ENCODE peak calls at places on chromosomes 13 and 19, in four cellular contexts. J is astrocyte of the spinal cord, P is kidney epithelial cell, U is brain microvascular endothelial cell. Q is an unnamed sample.

GRCh38 chr13:48629282-48629681 is 24.4 kb upstream of the CYSLTR2 start:
- DNase-seq in J (no peak), P (no peak), U (no peak), Q (no peak)

GRCh38 chr13:41405367-41405766 is 52.0 kb upstream of the RGCC start:
- DNase-seq in J (no peak), P (no peak), U (no peak), Q (no peak)

GRCh38 chr13:75181906-75182305 is 300.1 kb downstream of the TBC1D4 start:
- DNase-seq in J (peak; percentile 77), P (peak; percentile 42), U (peak; percentile 80), Q (peak; percentile 31)

GRCh38 chr19:4559569-4559968 is at the start of gene SEMA6B:
- DNase-seq in J (no peak), P (no peak), U (peak; percentile 9), Q (no peak)

GRCh38 chr13:21240586-21240985 is 64.1 kb downstream of the MRPL57 start:
- DNase-seq in J (peak; percentile 28), P (peak; percentile 59), U (peak; percentile 20), Q (peak; percentile 48)

GRCh38 chr13:38176664-38177063 is 173.0 kb upstream of the UFM1 start:
- DNase-seq in J (no peak), P (no peak), U (no peak), Q (no peak)

GRCh38 chr13:79307866-79308298 is 98.2 kb downstream of the RBM26 start:
- DNase-seq in J (peak; percentile 11), P (peak; percentile 2), U (peak; percentile 16), Q (no peak)

GRCh38 chr13:63842102-63842501 is 2426.5 kb upstream of the PCDH20 start:
- DNase-seq in J (no peak), P (no peak), U (no peak), Q (no peak)

GRCh38 chr19:10260141-10260584 is 8.1 kb downstream of the MRPL4 start:
- DNase-seq in J (no peak), P (no peak), U (no peak), Q (no peak)

GRCh38 chr13:27079421-27079958 is 92.1 kb downstream of the USP12 start:
- DNase-seq in J (peak; percentile 88), P (peak; percentile 81), U (peak; percentile 42), Q (peak; percentile 86)

GRCh38 chr13:26616126-26616525 is 58.6 kb downstream of the WASF3 start:
- DNase-seq in J (peak; percentile 61), P (no peak), U (no peak), Q (peak; percentile 35)

GRCh38 chr13:110405597-110406450 is 98.7 kb downstream of the COL4A2 start:
- DNase-seq in J (peak; percentile 88), P (no peak), U (no peak), Q (no peak)

GRCh38 chr13:60369242-60369641 is 27.8 kb upstream of the TDRD3 start:
- DNase-seq in J (no peak), P (no peak), U (no peak), Q (no peak)

GRCh38 chr19:5181331-5181730 is 159.3 kb downstream of the PTPRS start:
- DNase-seq in J (no peak), P (no peak), U (no peak), Q (no peak)

GRCh38 chr19:18939922-18940775 is 868 bp downstream of the HOMER3 start:
- DNase-seq in J (peak; percentile 67), P (peak; percentile 12), U (no peak), Q (no peak)

GRCh38 chr13:97133955-97134354 is 88.2 kb upstream of the MBNL2 start:
- DNase-seq in J (no peak), P (no peak), U (no peak), Q (no peak)

GRCh38 chr19:52662631-52663030 is 24.5 kb upstream of the ZNF83 start:
- DNase-seq in J (no peak), P (no peak), U (no peak), Q (no peak)

GRCh38 chr19:18674616-18675015 is 8.9 kb upstream of the CRTC1 start:
- DNase-seq in J (no peak), P (no peak), U (no peak), Q (no peak)

GRCh38 chr13:102724923-102725322 is 30.1 kb upstream of the METTL21C start:
- DNase-seq in J (peak; percentile 49), P (no peak), U (peak; percentile 54), Q (peak; percentile 54)

GRCh38 chr13:31236211-31236786 is 36.5 kb downstream of the B3GLCT start:
- DNase-seq in J (peak; percentile 54), P (peak; percentile 1), U (peak; percentile 42), Q (peak; percentile 35)

GRCh38 chr19:36460046-36460445 is 29.3 kb downstream of the ZNF566 start:
- DNase-seq in J (peak; percentile 5), P (no peak), U (no peak), Q (no peak)

GRCh38 chr13:21014666-21015170 is 46.7 kb downstream of the LATS2 start:
- DNase-seq in J (peak; percentile 83), P (peak; percentile 43), U (peak; percentile 69), Q (peak; percentile 32)

GRCh38 chr13:98050041-98050466 is 92.8 kb upstream of the FARP1 start:
- DNase-seq in J (peak; percentile 14), P (peak; percentile 23), U (peak; percentile 63), Q (no peak)

GRCh38 chr13:26653842-26654241 is 96.4 kb downstream of the WASF3 start:
- DNase-seq in J (no peak), P (no peak), U (no peak), Q (no peak)

GRCh38 chr13:49586717-49587116 is 1.4 kb upstream of the RCBTB1 start:
- DNase-seq in J (no peak), P (no peak), U (no peak), Q (no peak)

GRCh38 chr13:111474136-111475002 is 153.9 kb downstream of the TEX29 start:
- DNase-seq in J (peak; percentile 29), P (no peak), U (peak; percentile 38), Q (peak; percentile 11)

GRCh38 chr13:35554972-35555623 is 78.6 kb upstream of the MAB21L1 start:
- DNase-seq in J (no peak), P (no peak), U (no peak), Q (no peak)

GRCh38 chr13:51620165-51620983 is 36.1 kb downstream of the WDFY2 start:
- DNase-seq in J (no peak), P (no peak), U (no peak), Q (no peak)

GRCh38 chr19:8505680-8506401 is 3.4 kb upstream of the PRAM1 start:
- DNase-seq in J (peak; percentile 63), P (peak; percentile 19), U (peak; percentile 48), Q (no peak)

GRCh38 chr19:29446331-29446730 is 79.5 kb upstream of the VSTM2B start:
- DNase-seq in J (no peak), P (no peak), U (no peak), Q (no peak)

GRCh38 chr19:1503089-1503924 is 9.5 kb downstream of the ADAMTSL5 start:
- DNase-seq in J (no peak), P (no peak), U (peak; percentile 14), Q (no peak)

GRCh38 chr19:38389101-38389925 is 816 bp downstream of the SPRED3 start:
- DNase-seq in J (peak; percentile 84), P (peak; percentile 48), U (peak; percentile 72), Q (no peak)

GRCh38 chr19:17555480-17555928 is at the start of gene COLGALT1:
- DNase-seq in J (peak; percentile 98), P (peak; percentile 81), U (peak; percentile 95), Q (peak; percentile 73)

GRCh38 chr13:36543671-36544070 is 111.4 kb downstream of the CCNA1 start:
- DNase-seq in J (no peak), P (no peak), U (no peak), Q (no peak)

GRCh38 chr19:33647146-33647545 is 25.4 kb downstream of the CHST8 start:
- DNase-seq in J (no peak), P (no peak), U (no peak), Q (no peak)

GRCh38 chr19:13033819-13034611 is 38.7 kb downstream of the NFIX start:
- DNase-seq in J (peak; percentile 56), P (no peak), U (no peak), Q (no peak)

GRCh38 chr13:96835591-96835990 is 158.7 kb downstream of the OXGR1 start:
- DNase-seq in J (no peak), P (no peak), U (no peak), Q (no peak)

GRCh38 chr19:47698631-47699359 is 14.4 kb upstream of the EHD2 start:
- DNase-seq in J (no peak), P (no peak), U (no peak), Q (no peak)
- TF ChIP-seq CTCF in J (no peak), P (no peak), U (no peak), Q (no peak)

DNA sequence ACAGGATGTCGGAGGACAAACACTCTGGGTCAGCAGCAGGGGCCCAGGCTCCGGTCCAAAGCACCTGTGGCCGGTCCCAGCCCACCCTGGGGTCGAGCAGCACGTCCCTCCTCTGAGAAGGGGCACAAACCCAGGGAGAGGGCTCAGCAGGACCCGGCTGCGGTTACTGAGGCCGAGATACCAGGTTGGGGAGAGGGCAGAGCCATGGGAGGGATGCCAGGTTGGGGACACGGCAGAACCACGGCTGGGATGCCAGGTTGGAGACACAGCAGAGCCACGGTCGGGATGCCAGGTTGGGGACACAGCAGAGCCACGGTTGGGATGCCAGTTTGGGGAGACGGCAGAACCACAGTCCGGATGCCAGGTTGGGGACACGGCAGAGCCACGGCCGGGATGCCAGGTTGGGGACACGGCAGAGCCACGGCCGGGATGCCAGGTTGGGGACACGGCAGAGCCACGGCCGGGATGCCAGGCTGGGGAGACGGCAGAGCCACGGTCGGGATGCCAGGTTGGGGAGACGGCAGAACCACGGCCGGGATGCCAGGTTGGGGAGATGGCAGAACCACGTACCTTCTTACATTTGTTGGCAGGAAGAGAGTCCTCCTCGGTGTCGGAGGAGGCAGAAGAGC is 18.5 kb downstream of the MIER2 start:
- DNase-seq in J (no peak), P (no peak), U (no peak), Q (no peak)
- H3K4me3 ChIP-seq in J (no peak overlapping the region), P (no peak overlapping the region), U (no peak overlapping the region), Q (no peak overlapping the region)

DNA sequence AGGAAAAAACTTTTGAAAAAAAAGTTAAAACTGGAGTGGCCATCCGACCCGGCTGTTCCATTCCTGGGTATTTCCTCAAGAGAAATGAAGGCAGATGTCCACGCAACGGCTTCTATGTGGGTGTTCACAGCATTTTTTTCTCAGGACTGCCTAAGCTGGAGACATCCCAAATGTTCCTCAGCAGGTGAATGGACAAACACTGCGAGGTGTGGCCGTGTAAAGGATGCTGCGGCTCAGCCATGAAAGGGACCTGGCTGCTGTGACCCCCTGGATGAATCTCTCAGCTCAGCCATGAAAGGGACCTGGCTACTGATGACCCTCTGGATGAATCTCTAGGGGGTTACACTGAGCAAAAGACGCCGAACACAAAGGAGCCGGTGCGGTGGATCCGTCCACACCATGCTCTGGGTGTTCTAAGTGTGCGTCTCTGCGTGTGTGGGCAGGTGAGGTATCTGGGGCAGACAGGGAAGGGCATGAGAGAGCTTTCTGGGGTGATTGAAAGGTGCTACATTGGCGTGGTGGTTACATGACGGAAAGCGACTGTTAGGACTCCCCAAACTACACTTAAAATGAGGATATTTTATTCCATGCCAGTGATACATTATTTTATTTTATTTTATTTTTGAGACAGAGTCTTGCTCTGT is 7.2 kb upstream of the ASPDH start:
- DNase-seq in J (no peak), P (no peak), U (no peak), Q (no peak)
- TF ChIP-seq CTCF in J (no peak), P (no peak), U (no peak), Q (no peak)

DNA sequence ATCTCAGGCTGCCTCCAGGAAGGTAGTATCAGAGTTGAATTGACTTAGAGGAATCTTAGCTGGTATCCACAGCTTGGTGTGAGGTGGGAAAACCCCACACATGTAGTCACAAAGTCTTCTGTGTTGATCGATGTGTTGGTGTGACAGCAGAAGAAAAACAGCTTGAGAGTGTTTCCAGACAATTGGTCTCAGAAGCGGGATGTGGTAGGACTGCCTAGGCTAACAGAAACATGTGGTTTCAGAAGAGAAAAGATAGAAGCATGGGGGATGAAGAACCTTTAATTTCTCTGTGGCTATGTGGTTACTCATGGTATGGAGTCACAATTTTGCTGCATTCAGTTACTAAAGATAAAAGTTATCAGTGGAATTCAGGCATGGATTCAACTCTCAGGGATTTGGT is 134.7 kb upstream of the SLITRK5 start:
- DNase-seq in J (peak; percentile 77), P (no peak), U (no peak), Q (no peak)
- H3K4me3 ChIP-seq in J (no peak overlapping the region), P (no peak overlapping the region), U (no peak overlapping the region), Q (no peak overlapping the region)